ENCODE peak calls at places on chromosomes 13 and 19, in eight cellular contexts. One of them, this sample, is unnamed.

GRCh38 chr19:35247526-35248309 is 1.1 kb upstream of the LSR start:
- DNase-seq in WTC11: peak
- DNase-seq in right lobe of liver: peak
- DNase-seq in mucosa of descending colon: peak
- DNase-seq in right atrium auricular region: peak
- DNase-seq in osteocyte: peak
- DNase-seq in breast epithelium: peak
- DNase-seq in activated B cell treated with CpG ODN at 0.5 μM for 24 hours: peak
- DNase-seq in this sample: peak

GRCh38 chr13:43805071-43805468 is 18.3 kb upstream of the ENOX1 start:
- DNase-seq in WTC11: no peak
- DNase-seq in right lobe of liver: no peak
- DNase-seq in mucosa of descending colon: no peak
- DNase-seq in right atrium auricular region: no peak
- DNase-seq in osteocyte: no peak
- DNase-seq in breast epithelium: no peak
- DNase-seq in activated B cell treated with CpG ODN at 0.5 μM for 24 hours: no peak
- DNase-seq in this sample: peak

GRCh38 chr19:21047712-21048111 is 27.3 kb downstream of the ZNF430 start:
- DNase-seq in WTC11: no peak
- DNase-seq in right lobe of liver: no peak
- DNase-seq in mucosa of descending colon: no peak
- DNase-seq in right atrium auricular region: no peak
- DNase-seq in osteocyte: no peak
- DNase-seq in breast epithelium: no peak
- DNase-seq in activated B cell treated with CpG ODN at 0.5 μM for 24 hours: no peak
- DNase-seq in this sample: no peak

GRCh38 chr13:33331962-33332361 is 46.4 kb upstream of the STARD13 start:
- DNase-seq in WTC11: peak
- DNase-seq in right lobe of liver: no peak
- DNase-seq in mucosa of descending colon: no peak
- DNase-seq in right atrium auricular region: no peak
- DNase-seq in osteocyte: no peak
- DNase-seq in breast epithelium: no peak
- DNase-seq in activated B cell treated with CpG ODN at 0.5 μM for 24 hours: no peak
- DNase-seq in this sample: no peak

GRCh38 chr19:19081642-19082151 is 17.9 kb downstream of the SLC25A42 start:
- DNase-seq in WTC11: no peak
- DNase-seq in right lobe of liver: no peak
- DNase-seq in mucosa of descending colon: no peak
- DNase-seq in right atrium auricular region: no peak
- DNase-seq in osteocyte: no peak
- DNase-seq in breast epithelium: no peak
- DNase-seq in activated B cell treated with CpG ODN at 0.5 μM for 24 hours: no peak
- DNase-seq in this sample: no peak

GRCh38 chr19:42111384-42111783 is 20.9 kb downstream of the POU2F2 start:
- DNase-seq in WTC11: no peak
- DNase-seq in right lobe of liver: no peak
- DNase-seq in mucosa of descending colon: no peak
- DNase-seq in right atrium auricular region: no peak
- DNase-seq in osteocyte: no peak
- DNase-seq in breast epithelium: no peak
- DNase-seq in activated B cell treated with CpG ODN at 0.5 μM for 24 hours: no peak
- DNase-seq in this sample: peak

GRCh38 chr19:19202707-19203011 is 555 bp downstream of the NR2C2AP start:
- DNase-seq in WTC11: no peak
- DNase-seq in right lobe of liver: no peak
- DNase-seq in mucosa of descending colon: no peak
- DNase-seq in right atrium auricular region: no peak
- DNase-seq in osteocyte: no peak
- DNase-seq in breast epithelium: no peak
- DNase-seq in activated B cell treated with CpG ODN at 0.5 μM for 24 hours: no peak
- DNase-seq in this sample: no peak

GRCh38 chr13:50626031-50626643 is 217.4 kb downstream of the DLEU7 start:
- DNase-seq in WTC11: no peak
- DNase-seq in right lobe of liver: no peak
- DNase-seq in mucosa of descending colon: no peak
- DNase-seq in right atrium auricular region: no peak
- DNase-seq in osteocyte: no peak
- DNase-seq in breast epithelium: no peak
- DNase-seq in activated B cell treated with CpG ODN at 0.5 μM for 24 hours: no peak
- DNase-seq in this sample: peak

GRCh38 chr13:74129500-74130144 is 4.6 kb downstream of the KLF12 start:
- DNase-seq in WTC11: no peak
- DNase-seq in right lobe of liver: no peak
- DNase-seq in mucosa of descending colon: peak
- DNase-seq in right atrium auricular region: no peak
- DNase-seq in osteocyte: no peak
- DNase-seq in breast epithelium: no peak
- DNase-seq in activated B cell treated with CpG ODN at 0.5 μM for 24 hours: no peak
- DNase-seq in this sample: peak

GRCh38 chr13:94173312-94173854 is 306.1 kb downstream of the DCT start:
- DNase-seq in WTC11: no peak
- DNase-seq in right lobe of liver: no peak
- DNase-seq in mucosa of descending colon: no peak
- DNase-seq in right atrium auricular region: no peak
- DNase-seq in osteocyte: no peak
- DNase-seq in breast epithelium: no peak
- DNase-seq in activated B cell treated with CpG ODN at 0.5 μM for 24 hours: no peak
- DNase-seq in this sample: no peak

GRCh38 chr19:38893341-38893771 is 6.1 kb downstream of the SIRT2 start:
- DNase-seq in WTC11: no peak
- DNase-seq in right lobe of liver: no peak
- DNase-seq in mucosa of descending colon: no peak
- DNase-seq in right atrium auricular region: no peak
- DNase-seq in osteocyte: no peak
- DNase-seq in breast epithelium: no peak
- DNase-seq in activated B cell treated with CpG ODN at 0.5 μM for 24 hours: no peak
- DNase-seq in this sample: no peak

GRCh38 chr19:10096615-10096963 is 5.9 kb downstream of the ANGPTL6 start:
- DNase-seq in WTC11: no peak
- DNase-seq in right lobe of liver: no peak
- DNase-seq in mucosa of descending colon: no peak
- DNase-seq in right atrium auricular region: no peak
- DNase-seq in osteocyte: no peak
- DNase-seq in breast epithelium: no peak
- DNase-seq in activated B cell treated with CpG ODN at 0.5 μM for 24 hours: no peak
- DNase-seq in this sample: no peak

GRCh38 chr13:98476106-98476505 is 100.8 kb downstream of the STK24 start:
- DNase-seq in WTC11: peak
- DNase-seq in right lobe of liver: no peak
- DNase-seq in mucosa of descending colon: no peak
- DNase-seq in right atrium auricular region: no peak
- DNase-seq in osteocyte: no peak
- DNase-seq in breast epithelium: no peak
- DNase-seq in activated B cell treated with CpG ODN at 0.5 μM for 24 hours: no peak
- DNase-seq in this sample: no peak

GRCh38 chr19:8231073-8231604 is 22.0 kb downstream of the CERS4 start:
- DNase-seq in WTC11: no peak
- DNase-seq in right lobe of liver: no peak
- DNase-seq in mucosa of descending colon: no peak
- DNase-seq in right atrium auricular region: no peak
- DNase-seq in osteocyte: no peak
- DNase-seq in breast epithelium: no peak
- DNase-seq in activated B cell treated with CpG ODN at 0.5 μM for 24 hours: no peak
- DNase-seq in this sample: no peak

GRCh38 chr19:33220735-33221134 is 4.9 kb downstream of the SLC7A10 start:
- DNase-seq in WTC11: no peak
- DNase-seq in right lobe of liver: no peak
- DNase-seq in mucosa of descending colon: no peak
- DNase-seq in right atrium auricular region: no peak
- DNase-seq in osteocyte: no peak
- DNase-seq in breast epithelium: no peak
- DNase-seq in activated B cell treated with CpG ODN at 0.5 μM for 24 hours: no peak
- DNase-seq in this sample: no peak
- TF ChIP-seq CTCF in WTC11: no peak
- TF ChIP-seq CTCF in right lobe of liver: no peak
- TF ChIP-seq CTCF in mucosa of descending colon: no peak
- TF ChIP-seq CTCF in right atrium auricular region: no peak
- TF ChIP-seq CTCF in osteocyte: no peak
- TF ChIP-seq CTCF in breast epithelium: no peak
- TF ChIP-seq CTCF in activated B cell treated with CpG ODN at 0.5 μM for 24 hours: no peak
- TF ChIP-seq CTCF in this sample: no peak

DNA sequence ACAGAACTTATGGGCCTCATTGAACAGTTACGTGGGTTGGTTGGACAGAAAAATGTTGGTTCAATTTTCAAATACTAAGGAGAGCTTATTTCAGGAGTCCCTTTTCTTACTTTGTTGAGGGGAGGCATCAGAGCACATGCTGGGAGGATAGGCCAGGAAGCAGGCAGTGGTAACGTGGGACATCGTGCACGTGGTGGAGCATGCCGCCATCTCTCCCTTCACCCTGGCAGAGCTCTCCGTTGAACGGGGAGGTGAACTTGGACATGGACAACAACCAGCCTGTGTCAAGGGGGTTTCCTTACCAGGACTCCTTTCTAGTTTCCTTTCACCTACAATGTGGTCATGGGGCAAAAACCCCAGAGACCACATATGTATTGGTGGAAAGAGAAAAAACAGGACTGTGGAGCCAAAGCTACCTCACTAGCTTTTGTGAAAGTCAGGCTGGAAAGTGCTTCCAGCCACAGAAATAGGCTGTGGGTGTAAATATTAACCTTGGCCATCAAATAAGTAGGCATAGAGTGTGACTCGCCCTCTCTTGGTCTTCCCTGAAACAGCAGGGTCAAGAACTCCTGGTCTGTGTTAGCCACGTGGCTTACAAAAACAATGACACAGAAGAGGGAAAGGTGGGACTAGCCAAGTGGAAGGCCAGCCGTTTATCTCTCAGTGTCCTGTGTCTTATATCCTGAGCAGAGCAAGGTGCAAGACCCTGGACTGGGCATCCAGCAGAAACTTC is 14.4 kb downstream of the MICOS13 start:
- DNase-seq in WTC11: no peak
- DNase-seq in right lobe of liver: no peak
- DNase-seq in mucosa of descending colon: no peak
- DNase-seq in right atrium auricular region: no peak
- DNase-seq in osteocyte: no peak
- DNase-seq in breast epithelium: no peak
- DNase-seq in activated B cell treated with CpG ODN at 0.5 μM for 24 hours: no peak
- DNase-seq in this sample: peak
- TF ChIP-seq CTCF in WTC11: no peak
- TF ChIP-seq CTCF in right lobe of liver: peak
- TF ChIP-seq CTCF in mucosa of descending colon: no peak
- TF ChIP-seq CTCF in right atrium auricular region: no peak
- TF ChIP-seq CTCF in osteocyte: no peak
- TF ChIP-seq CTCF in breast epithelium: no peak
- TF ChIP-seq CTCF in activated B cell treated with CpG ODN at 0.5 μM for 24 hours: no peak
- TF ChIP-seq CTCF in this sample: no peak

GRCh38 chr19:49212302-49212701 is 54.7 kb downstream of the TRPM4 start:
- DNase-seq in WTC11: no peak
- DNase-seq in right lobe of liver: no peak
- DNase-seq in mucosa of descending colon: no peak
- DNase-seq in right atrium auricular region: no peak
- DNase-seq in osteocyte: no peak
- DNase-seq in breast epithelium: no peak
- DNase-seq in activated B cell treated with CpG ODN at 0.5 μM for 24 hours: no peak
- DNase-seq in this sample: peak

GRCh38 chr19:49214701-49215100 is 57.1 kb downstream of the TRPM4 start:
- DNase-seq in WTC11: no peak
- DNase-seq in right lobe of liver: no peak
- DNase-seq in mucosa of descending colon: no peak
- DNase-seq in right atrium auricular region: no peak
- DNase-seq in osteocyte: no peak
- DNase-seq in breast epithelium: no peak
- DNase-seq in activated B cell treated with CpG ODN at 0.5 μM for 24 hours: no peak
- DNase-seq in this sample: no peak

GRCh38 chr19:49210901-49211451 is 53.4 kb downstream of the TRPM4 start:
- DNase-seq in WTC11: no peak
- DNase-seq in right lobe of liver: no peak
- DNase-seq in mucosa of descending colon: no peak
- DNase-seq in right atrium auricular region: no peak
- DNase-seq in osteocyte: no peak
- DNase-seq in breast epithelium: no peak
- DNase-seq in activated B cell treated with CpG ODN at 0.5 μM for 24 hours: no peak
- DNase-seq in this sample: no peak

GRCh38 chr19:49213791-49214190 is 56.2 kb downstream of the TRPM4 start:
- DNase-seq in WTC11: peak
- DNase-seq in right lobe of liver: no peak
- DNase-seq in mucosa of descending colon: no peak
- DNase-seq in right atrium auricular region: no peak
- DNase-seq in osteocyte: no peak
- DNase-seq in breast epithelium: no peak
- DNase-seq in activated B cell treated with CpG ODN at 0.5 μM for 24 hours: no peak
- DNase-seq in this sample: no peak

DNA sequence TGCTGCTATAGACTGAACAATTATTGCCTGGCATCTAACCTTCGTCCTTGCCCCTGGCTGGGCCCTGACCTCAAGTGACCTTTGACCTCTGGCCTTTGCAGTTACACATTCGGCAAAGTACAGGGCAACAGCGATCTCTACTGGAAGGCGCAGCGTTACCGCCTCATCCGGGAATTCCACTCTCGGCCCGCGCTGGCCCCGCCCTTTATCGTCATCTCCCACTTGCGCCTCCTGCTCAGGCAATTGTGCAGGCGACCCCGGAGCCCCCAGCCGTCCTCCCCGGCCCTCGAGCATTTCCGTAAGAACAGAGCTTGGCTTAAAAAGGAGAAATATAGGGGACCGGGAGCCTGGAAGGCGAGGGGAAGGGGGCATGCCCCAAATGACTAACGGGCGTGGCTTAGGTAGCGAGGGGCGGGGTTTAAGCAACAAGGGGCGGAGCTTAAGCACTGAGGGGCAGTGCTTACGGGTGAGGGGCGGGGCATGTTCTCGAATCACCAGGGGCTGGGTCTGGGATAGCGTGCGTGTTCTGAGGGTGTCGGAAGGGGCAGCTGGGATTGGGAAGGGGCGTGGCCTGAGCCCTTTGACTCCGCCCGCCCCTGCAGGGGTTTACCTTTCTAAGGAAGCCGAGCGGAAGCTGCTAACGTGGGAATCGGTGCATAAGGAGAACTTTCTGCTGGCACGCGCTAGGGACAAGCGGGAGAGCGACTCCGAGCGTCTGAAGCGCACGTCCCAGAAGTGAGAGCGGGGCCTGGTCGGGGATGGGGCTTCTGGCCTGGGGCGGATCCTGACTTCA is 52.7 kb downstream of the TRPM4 start:
- DNase-seq in WTC11: peak
- DNase-seq in right lobe of liver: peak
- DNase-seq in mucosa of descending colon: peak
- DNase-seq in right atrium auricular region: no peak
- DNase-seq in osteocyte: no peak
- DNase-seq in breast epithelium: no peak
- DNase-seq in activated B cell treated with CpG ODN at 0.5 μM for 24 hours: peak
- DNase-seq in this sample: peak
- TF ChIP-seq CTCF in WTC11: no peak
- TF ChIP-seq CTCF in right lobe of liver: peak
- TF ChIP-seq CTCF in mucosa of descending colon: no peak
- TF ChIP-seq CTCF in right atrium auricular region: no peak
- TF ChIP-seq CTCF in osteocyte: no peak
- TF ChIP-seq CTCF in breast epithelium: no peak
- TF ChIP-seq CTCF in activated B cell treated with CpG ODN at 0.5 μM for 24 hours: no peak
- TF ChIP-seq CTCF in this sample: no peak

DNA sequence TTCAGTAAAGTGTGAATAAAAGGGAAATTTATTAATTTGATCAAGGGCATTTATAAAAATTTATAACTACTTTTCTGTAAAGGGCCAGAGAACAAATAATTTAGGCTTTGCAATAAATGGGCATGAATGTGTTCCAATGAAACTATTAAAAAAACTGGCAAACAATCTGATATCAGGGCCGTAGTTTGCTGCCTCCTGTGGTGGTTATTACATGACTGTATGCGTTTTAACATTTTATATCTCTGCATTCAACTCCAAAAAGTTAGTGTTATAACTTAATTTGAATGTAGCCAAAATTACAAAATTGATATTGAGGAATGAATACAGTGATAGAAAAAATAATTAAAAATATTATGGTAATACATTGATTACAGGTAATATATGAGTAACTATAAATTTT is 80.5 kb upstream of the POSTN start:
- DNase-seq in WTC11: no peak
- DNase-seq in right lobe of liver: no peak
- DNase-seq in mucosa of descending colon: no peak
- DNase-seq in right atrium auricular region: no peak
- DNase-seq in osteocyte: no peak
- DNase-seq in breast epithelium: no peak
- DNase-seq in activated B cell treated with CpG ODN at 0.5 μM for 24 hours: no peak
- DNase-seq in this sample: no peak
- TF ChIP-seq CTCF in WTC11: no peak
- TF ChIP-seq CTCF in right lobe of liver: no peak
- TF ChIP-seq CTCF in mucosa of descending colon: no peak
- TF ChIP-seq CTCF in right atrium auricular region: no peak
- TF ChIP-seq CTCF in osteocyte: peak
- TF ChIP-seq CTCF in breast epithelium: no peak
- TF ChIP-seq CTCF in activated B cell treated with CpG ODN at 0.5 μM for 24 hours: no peak
- TF ChIP-seq CTCF in this sample: peak